ENCODE peak calls at places on chromosomes 4 and X, in six cellular contexts. U is hepatocyte, G is sigmoid colon, K is heart right ventricle, P is GM10248, X is foreskin fibroblast. V is an unnamed sample.

GRCh38 chrX:41449138-41449537 is 2.0 kb downstream of the NYX start:
- DNase-seq in U (no peak), G (no peak), K (no peak), P (no peak), X (no peak), V (no peak)

GRCh38 chr4:31674313-31674947 is 954.3 kb downstream of the PCDH7 start:
- DNase-seq in U (peak; percentile 21), G (no peak), K (no peak), P (peak; percentile 2), X (peak; percentile 9), V (peak; percentile 19)

GRCh38 chr4:22999419-22999818 is 306.7 kb downstream of the GBA3 start:
- DNase-seq in U (no peak), G (no peak), K (no peak), P (no peak), X (no peak), V (no peak)

GRCh38 chrX:16869393-16870094 is 618 bp downstream of the RBBP7 start:
- DNase-seq in U (peak; percentile 89), G (peak; percentile 67), K (peak; percentile 44), P (peak; percentile 57), X (peak; percentile 65), V (peak; percentile 20)

GRCh38 chr4:174910271-174910670 is 7.9 kb upstream of the ADAM29 start:
- DNase-seq in U (no peak), G (no peak), K (no peak), P (no peak), X (no peak), V (no peak)

GRCh38 chr4:141580523-141580922 is 55.9 kb upstream of the IL15 start:
- DNase-seq in U (no peak), G (no peak), K (no peak), P (no peak), X (no peak), V (no peak)

GRCh38 chr4:140755811-140756291 is 334 bp downstream of the TBC1D9 start:
- DNase-seq in U (peak; percentile 70), G (peak; percentile 74), K (peak; percentile 69), P (peak; percentile 57), X (peak; percentile 74), V (peak; percentile 46)

GRCh38 chr4:71050809-71051208 is 57.4 kb downstream of the DCK start:
- DNase-seq in U (no peak), G (no peak), K (no peak), P (no peak), X (no peak), V (no peak)

GRCh38 chrX:32408389-32408788 is 803.0 kb downstream of the DMD start:
- DNase-seq in U (peak; percentile 11), G (no peak), K (no peak), P (no peak), X (no peak), V (no peak)

GRCh38 chr4:175339100-175339707 is 421.0 kb downstream of the ADAM29 start:
- DNase-seq in U (no peak), G (no peak), K (no peak), P (no peak), X (peak; percentile 71), V (no peak)

DNA sequence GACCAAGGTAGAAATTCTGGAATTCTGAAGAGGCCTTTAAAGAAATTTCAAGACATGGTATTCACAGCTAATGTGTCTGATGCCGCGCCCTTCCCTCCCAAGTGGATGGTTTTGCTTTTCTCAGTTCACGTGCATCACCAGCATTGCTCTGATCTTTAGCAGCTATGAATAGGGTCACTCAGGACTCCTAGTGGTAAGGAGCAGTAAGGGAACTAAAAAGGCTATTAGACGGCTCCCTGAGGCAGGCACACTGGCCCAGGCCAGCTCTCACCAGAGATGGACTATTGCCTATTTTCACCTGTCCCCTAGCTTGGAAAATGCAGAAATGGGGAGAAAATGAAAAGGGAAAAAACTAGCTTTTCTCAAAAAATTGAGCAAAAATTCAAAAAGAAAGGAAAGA is 447.5 kb upstream of the RASGEF1B start:
- DNase-seq in U (peak; percentile 34), G (no peak), K (no peak), P (peak; percentile 21), X (peak; percentile 0), V (no peak)
- TF ChIP-seq CTCF in U (peak; percentile 38), G (no peak), K (peak; percentile 13), P (peak; percentile 28), X (no peak), V (no peak)

DNA sequence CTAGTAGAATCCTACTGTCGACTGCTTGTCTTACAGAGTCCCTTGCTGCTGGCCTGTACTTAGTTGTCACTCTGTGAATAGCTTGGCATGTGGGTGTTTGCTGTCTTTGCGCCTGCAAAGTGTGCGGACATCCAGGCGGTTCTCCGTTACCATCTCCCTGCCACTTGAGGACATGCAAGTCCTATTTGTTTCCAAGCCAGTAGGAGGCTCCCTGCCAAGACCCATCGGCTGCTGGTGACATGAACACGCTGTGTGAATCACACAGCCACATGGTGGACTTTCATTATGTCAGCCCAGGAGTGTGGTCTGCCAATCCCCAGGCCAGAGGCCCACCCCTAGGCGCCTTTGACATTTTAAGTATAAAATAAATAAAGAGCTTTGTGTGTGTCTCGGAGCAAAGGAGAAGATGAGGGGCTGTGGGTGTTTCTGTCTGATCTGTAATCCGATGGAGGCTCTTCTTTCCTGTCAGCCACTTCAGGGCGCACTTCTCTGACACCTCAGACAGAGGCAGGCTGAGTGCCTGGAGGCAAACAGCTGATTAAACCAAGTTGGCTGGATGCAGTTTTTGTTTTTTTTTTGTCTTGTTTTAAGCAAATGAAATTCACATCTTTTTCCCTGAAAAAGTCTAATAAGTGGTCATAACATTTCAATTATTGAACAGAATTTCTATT is 51.5 kb downstream of the ALPK1 start:
- DNase-seq in U (peak; percentile 68), G (no peak), K (peak; percentile 69), P (no peak), X (peak; percentile 95), V (peak; percentile 72)
- TF ChIP-seq CTCF in U (peak; percentile 30), G (no peak), K (no peak), P (no peak), X (peak; percentile 46), V (no peak)

GRCh38 chr4:153346031-153346430 is 1.5 kb downstream of the MND1 start:
- DNase-seq in U (no peak), G (no peak), K (no peak), P (no peak), X (no peak), V (no peak)

GRCh38 chr4:153345011-153345981 is 808 bp downstream of the MND1 start:
- DNase-seq in U (peak; percentile 40), G (peak; percentile 66), K (peak; percentile 20), P (peak; percentile 36), X (peak; percentile 79), V (peak; percentile 50)

GRCh38 chr4:153347117-153347516 is 2.6 kb downstream of the MND1 start:
- DNase-seq in U (no peak), G (no peak), K (no peak), P (no peak), X (no peak), V (no peak)

GRCh38 chr4:153348006-153348405 is 3.5 kb downstream of the MND1 start:
- DNase-seq in U (peak; percentile 8), G (no peak), K (no peak), P (no peak), X (no peak), V (no peak)

DNA sequence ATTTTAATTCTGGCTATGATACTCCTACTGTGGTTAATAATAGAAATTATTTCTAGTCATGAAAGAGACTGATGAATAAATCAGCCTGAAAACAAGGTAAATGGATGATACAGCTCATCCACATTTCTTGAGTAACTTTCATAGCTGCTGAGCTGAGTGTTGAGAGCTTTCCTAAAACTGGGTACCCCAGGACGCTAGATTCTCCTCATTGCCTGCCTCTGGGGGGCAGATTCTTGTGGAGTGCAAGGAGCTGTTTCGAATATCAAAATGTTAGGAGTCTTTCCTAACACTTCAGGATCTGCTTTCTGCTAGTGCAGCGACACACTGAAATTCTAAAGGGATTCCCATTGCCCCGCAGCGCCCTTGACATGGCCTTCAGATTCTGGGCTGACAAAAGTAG is 2.1 kb downstream of the MND1 start:
- DNase-seq in U (no peak), G (no peak), K (no peak), P (no peak), X (peak; percentile 37), V (no peak)
- TF ChIP-seq CTCF in U (no peak), G (no peak), K (no peak), P (no peak), X (peak; percentile 15), V (no peak)

GRCh38 chrX:150363561-150364346 is 637 bp downstream of the MAMLD1 start:
- DNase-seq in U (peak; percentile 55), G (no peak), K (peak; percentile 22), P (no peak), X (peak; percentile 73), V (no peak)
- TF ChIP-seq CTCF in U (no peak), G (no peak), K (no peak), P (no peak), X (no peak), V (no peak)

DNA sequence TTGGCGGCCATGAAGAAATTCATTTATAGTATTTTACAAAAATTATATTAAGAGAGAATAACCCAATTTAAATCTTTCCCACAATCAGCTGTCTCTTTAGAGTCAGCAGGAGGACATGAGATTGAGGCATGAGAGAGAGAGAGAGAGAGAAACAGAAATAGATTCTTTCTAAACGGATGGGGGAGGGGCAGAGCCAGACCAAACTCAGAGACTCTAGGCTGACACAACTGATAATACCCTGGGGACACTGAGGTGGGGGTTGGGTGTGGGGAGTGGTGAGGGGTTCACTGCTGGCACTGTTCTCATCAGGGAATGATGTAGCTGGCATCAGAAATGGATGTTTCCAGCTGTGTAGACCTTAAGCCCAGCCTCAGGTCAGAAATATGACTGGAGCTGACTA is 20.5 kb upstream of the HOPX start:
- DNase-seq in U (no peak), G (no peak), K (no peak), P (no peak), X (no peak), V (no peak)
- TF ChIP-seq CTCF in U (no peak), G (no peak), K (no peak), P (no peak), X (no peak), V (no peak)

V was measured in testis.